ENCODE peak calls at places on chromosomes 11 and 22, in seven cellular contexts. One of them, this sample, is unnamed.

GRCh38 chr11:57885298-57886035 is 123.9 kb downstream of the CTNND1 start:
- DNase-seq in fibroblast of the aortic adventitia: peak
- DNase-seq in GM12865: peak
- DNase-seq in tibial nerve: no peak
- DNase-seq in coronary artery: no peak
- DNase-seq in foreskin fibroblast: no peak
- DNase-seq in lower lobe of right lung: no peak
- DNase-seq in this sample: no peak

GRCh38 chr11:130381317-130381716 is 47.1 kb downstream of the ADAMTS8 start:
- DNase-seq in fibroblast of the aortic adventitia: no peak
- DNase-seq in tibial nerve: no peak
- DNase-seq in foreskin fibroblast: no peak
- DNase-seq in lower lobe of right lung: no peak
- DNase-seq in coronary artery: no peak
- DNase-seq in GM12865: no peak
- DNase-seq in this sample: no peak

GRCh38 chr11:76160856-76161255 is 45.4 kb downstream of the WNT11 start:
- DNase-seq in foreskin fibroblast: no peak
- DNase-seq in tibial nerve: no peak
- DNase-seq in fibroblast of the aortic adventitia: no peak
- DNase-seq in GM12865: no peak
- DNase-seq in lower lobe of right lung: peak
- DNase-seq in coronary artery: no peak
- DNase-seq in this sample: no peak

GRCh38 chr11:12269104-12269441 is 108.3 kb upstream of the PARVA start:
- DNase-seq in tibial nerve: no peak
- DNase-seq in lower lobe of right lung: no peak
- DNase-seq in fibroblast of the aortic adventitia: no peak
- DNase-seq in coronary artery: no peak
- DNase-seq in GM12865: no peak
- DNase-seq in foreskin fibroblast: peak
- DNase-seq in this sample: no peak

GRCh38 chr11:76148941-76149613 is 57.2 kb downstream of the WNT11 start:
- DNase-seq in coronary artery: no peak
- DNase-seq in foreskin fibroblast: no peak
- DNase-seq in lower lobe of right lung: no peak
- DNase-seq in GM12865: no peak
- DNase-seq in tibial nerve: no peak
- DNase-seq in fibroblast of the aortic adventitia: no peak
- DNase-seq in this sample: no peak

GRCh38 chr11:76244311-76245061 is 38.2 kb upstream of the WNT11 start:
- DNase-seq in foreskin fibroblast: no peak
- DNase-seq in fibroblast of the aortic adventitia: no peak
- DNase-seq in tibial nerve: no peak
- DNase-seq in GM12865: no peak
- DNase-seq in coronary artery: no peak
- DNase-seq in lower lobe of right lung: peak
- DNase-seq in this sample: no peak

GRCh38 chr22:48055827-48056226 is 1293.4 kb downstream of the TBC1D22A start:
- DNase-seq in tibial nerve: no peak
- DNase-seq in foreskin fibroblast: no peak
- DNase-seq in lower lobe of right lung: no peak
- DNase-seq in coronary artery: peak
- DNase-seq in fibroblast of the aortic adventitia: no peak
- DNase-seq in GM12865: no peak
- DNase-seq in this sample: no peak

GRCh38 chr22:17381237-17381913 is 12.1 kb downstream of the CECR2 start:
- DNase-seq in tibial nerve: no peak
- DNase-seq in foreskin fibroblast: no peak
- DNase-seq in lower lobe of right lung: no peak
- DNase-seq in GM12865: no peak
- DNase-seq in coronary artery: no peak
- DNase-seq in fibroblast of the aortic adventitia: no peak
- DNase-seq in this sample: no peak

GRCh38 chr11:76672431-76673163 is 2.0 kb upstream of the LRRC32 start:
- DNase-seq in GM12865: peak
- DNase-seq in foreskin fibroblast: no peak
- DNase-seq in fibroblast of the aortic adventitia: no peak
- DNase-seq in coronary artery: no peak
- DNase-seq in tibial nerve: no peak
- DNase-seq in lower lobe of right lung: no peak
- DNase-seq in this sample: peak

GRCh38 chr22:45672564-45673481 is 1.2 kb downstream of the ATXN10 start:
- DNase-seq in GM12865: no peak
- DNase-seq in lower lobe of right lung: no peak
- DNase-seq in foreskin fibroblast: no peak
- DNase-seq in tibial nerve: no peak
- DNase-seq in fibroblast of the aortic adventitia: peak
- DNase-seq in coronary artery: no peak
- DNase-seq in this sample: no peak

GRCh38 chr22:28341001-28341400 is 338.6 kb downstream of the TTC28 start:
- DNase-seq in tibial nerve: no peak
- DNase-seq in fibroblast of the aortic adventitia: peak
- DNase-seq in lower lobe of right lung: no peak
- DNase-seq in foreskin fibroblast: peak
- DNase-seq in GM12865: no peak
- DNase-seq in coronary artery: no peak
- DNase-seq in this sample: no peak

GRCh38 chr22:46064236-46064965 is 85.9 kb upstream of the PPARA start:
- DNase-seq in coronary artery: peak
- DNase-seq in foreskin fibroblast: no peak
- DNase-seq in fibroblast of the aortic adventitia: peak
- DNase-seq in lower lobe of right lung: peak
- DNase-seq in tibial nerve: no peak
- DNase-seq in GM12865: no peak
- DNase-seq in this sample: no peak

GRCh38 chr22:47274196-47274595 is 511.7 kb downstream of the TBC1D22A start:
- DNase-seq in foreskin fibroblast: no peak
- DNase-seq in coronary artery: no peak
- DNase-seq in fibroblast of the aortic adventitia: no peak
- DNase-seq in GM12865: no peak
- DNase-seq in tibial nerve: no peak
- DNase-seq in lower lobe of right lung: no peak
- DNase-seq in this sample: no peak

GRCh38 chr22:47423861-47424820 is 661.7 kb downstream of the TBC1D22A start:
- DNase-seq in lower lobe of right lung: no peak
- DNase-seq in tibial nerve: no peak
- DNase-seq in foreskin fibroblast: no peak
- DNase-seq in coronary artery: peak
- DNase-seq in fibroblast of the aortic adventitia: no peak
- DNase-seq in GM12865: no peak
- DNase-seq in this sample: no peak

GRCh38 chr22:22080270-22080669 is 97.7 kb upstream of the TOP3B start:
- DNase-seq in tibial nerve: no peak
- DNase-seq in GM12865: no peak
- DNase-seq in foreskin fibroblast: no peak
- DNase-seq in lower lobe of right lung: no peak
- DNase-seq in fibroblast of the aortic adventitia: no peak
- DNase-seq in coronary artery: no peak
- DNase-seq in this sample: no peak

GRCh38 chr11:83047515-83048225 is 24.0 kb downstream of the RAB30 start:
- DNase-seq in tibial nerve: no peak
- DNase-seq in GM12865: no peak
- DNase-seq in coronary artery: no peak
- DNase-seq in lower lobe of right lung: no peak
- DNase-seq in fibroblast of the aortic adventitia: peak
- DNase-seq in foreskin fibroblast: no peak
- DNase-seq in this sample: no peak

GRCh38 chr22:25702571-25703167 is 39.3 kb upstream of the MYO18B start:
- DNase-seq in tibial nerve: no peak
- DNase-seq in GM12865: peak
- DNase-seq in fibroblast of the aortic adventitia: no peak
- DNase-seq in coronary artery: no peak
- DNase-seq in lower lobe of right lung: no peak
- DNase-seq in foreskin fibroblast: no peak
- DNase-seq in this sample: no peak

GRCh38 chr22:42340695-42341383 is 70.4 kb upstream of the TCF20 start:
- DNase-seq in tibial nerve: no peak
- DNase-seq in lower lobe of right lung: no peak
- DNase-seq in fibroblast of the aortic adventitia: no peak
- DNase-seq in GM12865: no peak
- DNase-seq in foreskin fibroblast: no peak
- DNase-seq in coronary artery: no peak
- DNase-seq in this sample: no peak

GRCh38 chr22:42343551-42344081 is 73.2 kb upstream of the TCF20 start:
- DNase-seq in coronary artery: no peak
- DNase-seq in fibroblast of the aortic adventitia: no peak
- DNase-seq in GM12865: no peak
- DNase-seq in foreskin fibroblast: no peak
- DNase-seq in tibial nerve: no peak
- DNase-seq in lower lobe of right lung: no peak
- DNase-seq in this sample: peak

GRCh38 chr22:42343136-42343484 is 72.7 kb upstream of the TCF20 start:
- DNase-seq in lower lobe of right lung: no peak
- DNase-seq in tibial nerve: no peak
- DNase-seq in coronary artery: no peak
- DNase-seq in GM12865: no peak
- DNase-seq in fibroblast of the aortic adventitia: no peak
- DNase-seq in foreskin fibroblast: no peak
- DNase-seq in this sample: no peak

GRCh38 chr22:42341779-42342178 is 71.3 kb upstream of the TCF20 start:
- DNase-seq in tibial nerve: no peak
- DNase-seq in foreskin fibroblast: no peak
- DNase-seq in lower lobe of right lung: no peak
- DNase-seq in coronary artery: no peak
- DNase-seq in fibroblast of the aortic adventitia: no peak
- DNase-seq in GM12865: no peak
- DNase-seq in this sample: no peak

DNA sequence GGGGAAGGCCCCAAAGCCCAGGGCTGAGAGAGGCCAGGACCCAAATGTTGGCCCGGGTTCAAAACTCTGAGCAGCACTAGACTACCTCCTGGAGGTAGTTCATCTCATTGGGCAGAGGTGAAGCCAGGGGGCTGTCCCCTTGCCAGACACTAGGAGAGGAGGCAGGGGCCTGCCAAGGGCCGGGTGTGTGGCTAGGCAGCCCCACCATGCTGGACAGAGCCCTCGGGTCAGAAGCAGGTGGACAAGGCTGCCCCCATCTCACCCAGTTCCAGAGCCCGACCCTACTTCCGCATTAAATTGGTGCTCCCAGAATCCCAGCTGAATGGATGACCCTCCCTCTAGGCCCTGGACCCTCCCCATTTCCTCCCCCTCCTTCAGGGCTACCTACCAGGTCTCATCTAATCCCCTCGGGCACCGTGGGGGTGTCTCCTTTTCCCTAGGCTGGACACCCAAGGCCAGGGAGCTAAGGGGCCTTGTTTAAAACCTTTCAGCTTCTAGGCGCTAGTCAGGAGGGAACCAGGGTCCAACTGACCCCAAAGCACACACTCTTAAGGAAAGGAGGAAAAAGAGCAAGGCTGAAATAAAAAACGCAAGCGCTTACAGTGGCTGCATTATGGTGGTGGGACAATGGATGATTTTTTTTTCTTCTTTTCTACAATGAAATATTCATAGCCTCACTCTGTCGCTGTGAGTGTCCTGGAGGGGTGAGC is 72.1 kb upstream of the TCF20 start:
- DNase-seq in lower lobe of right lung: no peak
- DNase-seq in foreskin fibroblast: no peak
- DNase-seq in GM12865: no peak
- DNase-seq in fibroblast of the aortic adventitia: no peak
- DNase-seq in tibial nerve: no peak
- DNase-seq in coronary artery: no peak
- DNase-seq in this sample: no peak
- H3K4me3 ChIP-seq in lower lobe of right lung: peak
- H3K4me3 ChIP-seq in foreskin fibroblast: peak
- H3K4me3 ChIP-seq in GM12865: no peak
- H3K4me3 ChIP-seq in fibroblast of the aortic adventitia: peak
- H3K4me3 ChIP-seq in tibial nerve: no peak
- H3K4me3 ChIP-seq in coronary artery: peak
- H3K4me3 ChIP-seq in this sample: peak

GRCh38 chr11:119258180-119258579 is 52.0 kb downstream of the CBL start:
- DNase-seq in tibial nerve: no peak
- DNase-seq in coronary artery: no peak
- DNase-seq in GM12865: no peak
- DNase-seq in fibroblast of the aortic adventitia: no peak
- DNase-seq in foreskin fibroblast: no peak
- DNase-seq in lower lobe of right lung: no peak
- DNase-seq in this sample: peak

GRCh38 chr11:119263352-119263940 is 53.5 kb downstream of the MCAM start:
- DNase-seq in tibial nerve: no peak
- DNase-seq in lower lobe of right lung: no peak
- DNase-seq in GM12865: peak
- DNase-seq in coronary artery: no peak
- DNase-seq in foreskin fibroblast: no peak
- DNase-seq in fibroblast of the aortic adventitia: no peak
- DNase-seq in this sample: no peak

GRCh38 chr11:119254239-119254638 is 48.1 kb downstream of the CBL start:
- DNase-seq in GM12865: no peak
- DNase-seq in foreskin fibroblast: no peak
- DNase-seq in tibial nerve: no peak
- DNase-seq in coronary artery: no peak
- DNase-seq in lower lobe of right lung: no peak
- DNase-seq in fibroblast of the aortic adventitia: no peak
- DNase-seq in this sample: peak

GRCh38 chr11:119262668-119263351 is 54.1 kb downstream of the MCAM start:
- DNase-seq in tibial nerve: no peak
- DNase-seq in foreskin fibroblast: peak
- DNase-seq in lower lobe of right lung: no peak
- DNase-seq in coronary artery: no peak
- DNase-seq in GM12865: peak
- DNase-seq in fibroblast of the aortic adventitia: peak
- DNase-seq in this sample: no peak

DNA sequence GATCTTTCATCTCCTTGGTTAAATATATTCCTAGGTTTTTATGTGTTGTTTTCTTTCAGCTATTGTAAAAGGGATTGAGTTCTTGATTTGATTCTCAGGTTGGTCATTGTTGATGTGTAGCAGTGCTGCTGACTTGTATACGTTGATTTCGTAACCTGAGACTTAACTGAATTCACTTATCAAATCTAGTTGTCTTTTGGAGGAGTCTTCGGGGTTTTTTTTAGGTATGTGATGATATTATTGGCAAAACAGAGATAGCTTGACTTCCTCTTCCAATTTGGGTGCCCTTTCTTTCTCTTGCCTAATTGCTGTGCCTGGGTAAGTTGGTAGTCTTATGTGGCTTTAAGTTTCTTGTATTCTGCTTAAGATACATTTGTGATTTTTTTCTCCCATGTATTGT is 52.8 kb downstream of the CBL start:
- DNase-seq in fibroblast of the aortic adventitia: no peak
- DNase-seq in tibial nerve: no peak
- DNase-seq in lower lobe of right lung: no peak
- DNase-seq in foreskin fibroblast: no peak
- DNase-seq in GM12865: peak
- DNase-seq in coronary artery: no peak
- DNase-seq in this sample: no peak
- H3K4me3 ChIP-seq in fibroblast of the aortic adventitia: no peak
- H3K4me3 ChIP-seq in tibial nerve: no peak
- H3K4me3 ChIP-seq in lower lobe of right lung: no peak
- H3K4me3 ChIP-seq in foreskin fibroblast: no peak
- H3K4me3 ChIP-seq in GM12865: peak
- H3K4me3 ChIP-seq in coronary artery: no peak
- H3K4me3 ChIP-seq in this sample: no peak

GRCh38 chr11:126329644-126330200 is 25.8 kb upstream of the ST3GAL4 start:
- DNase-seq in foreskin fibroblast: no peak
- DNase-seq in tibial nerve: no peak
- DNase-seq in coronary artery: no peak
- DNase-seq in fibroblast of the aortic adventitia: no peak
- DNase-seq in GM12865: peak
- DNase-seq in lower lobe of right lung: no peak
- DNase-seq in this sample: no peak
- H3K4me3 ChIP-seq in foreskin fibroblast: no peak
- H3K4me3 ChIP-seq in tibial nerve: no peak
- H3K4me3 ChIP-seq in coronary artery: no peak
- H3K4me3 ChIP-seq in fibroblast of the aortic adventitia: no peak
- H3K4me3 ChIP-seq in GM12865: no peak
- H3K4me3 ChIP-seq in lower lobe of right lung: no peak
- H3K4me3 ChIP-seq in this sample: no peak

GRCh38 chr11:80503990-80504389 is 1063.2 kb upstream of the TENM4 start:
- DNase-seq in foreskin fibroblast: no peak
- DNase-seq in coronary artery: no peak
- DNase-seq in tibial nerve: no peak
- DNase-seq in lower lobe of right lung: no peak
- DNase-seq in fibroblast of the aortic adventitia: no peak
- DNase-seq in GM12865: no peak
- DNase-seq in this sample: no peak
- H3K4me3 ChIP-seq in foreskin fibroblast: no peak
- H3K4me3 ChIP-seq in coronary artery: no peak
- H3K4me3 ChIP-seq in tibial nerve: no peak
- H3K4me3 ChIP-seq in lower lobe of right lung: no peak
- H3K4me3 ChIP-seq in fibroblast of the aortic adventitia: no peak
- H3K4me3 ChIP-seq in GM12865: no peak
- H3K4me3 ChIP-seq in this sample: no peak

This sample was measured in CD8-positive, alpha-beta T cell.